ENCODE peak calls at places on chromosomes 12 and 14, in ten cellular contexts. Y is astrocyte of the cerebellum; A is CD8-positive, alpha-beta T cell; C is BJ; Z is GM12878; J is thyroid gland; M is GM23248; P is astrocyte of the spinal cord; X is GM12865; U is MM.1S. H is an unnamed sample.

GRCh38 chr12:68374315-68374982 is 42.3 kb upstream of the MDM1 start:
- DNase-seq in P (no peak), M (no peak), X (peak; percentile 96), A (no peak), J (no peak), Z (peak; percentile 98), C (no peak), Y (no peak), U (peak; percentile 98), H (no peak)

GRCh38 chr14:28952161-28952560 is 185.6 kb downstream of the FOXG1 start:
- DNase-seq in Y (no peak), X (no peak), P (no peak), J (no peak), C (no peak), Z (no peak), M (no peak), A (no peak), U (no peak), H (no peak)

GRCh38 chr12:100666588-100666987 is 93.1 kb downstream of the GAS2L3 start:
- DNase-seq in X (no peak), A (no peak), J (no peak), Y (no peak), M (no peak), Z (no peak), P (no peak), U (no peak), C (no peak), H (no peak)

GRCh38 chr14:96581902-96582640 is 79.9 kb downstream of the PAPOLA start:
- DNase-seq in M (peak; percentile 14), X (no peak), J (no peak), U (no peak), P (no peak), Z (no peak), C (no peak), Y (no peak), A (peak; percentile 42), H (no peak)

GRCh38 chr12:92028039-92028709 is 117.5 kb downstream of the BTG1 start:
- DNase-seq in U (no peak), X (no peak), C (no peak), M (peak; percentile 47), J (no peak), Y (no peak), A (no peak), Z (no peak), P (peak; percentile 24), H (peak; percentile 39)

GRCh38 chr14:76264384-76264783 is 111.6 kb upstream of the ESRRB start:
- DNase-seq in J (no peak), P (no peak), A (no peak), C (no peak), M (no peak), Z (no peak), U (no peak), Y (no peak), X (no peak), H (no peak)

GRCh38 chr12:55659486-55660385 is 23.0 kb downstream of the OR10P1 start:
- DNase-seq in Y (no peak), Z (no peak), U (no peak), M (peak; percentile 73), A (no peak), J (no peak), P (no peak), C (no peak), X (peak; percentile 37), H (peak; percentile 36)

GRCh38 chr14:54815016-54815415 is 87.6 kb downstream of the GCH1 start:
- DNase-seq in Y (no peak), C (no peak), P (peak; percentile 13), A (no peak), X (no peak), U (no peak), J (no peak), Z (no peak), M (peak; percentile 85), H (no peak)

GRCh38 chr12:12628013-12628412 is 16.3 kb downstream of the CREBL2 start:
- DNase-seq in Y (no peak), U (no peak), M (peak; percentile 36), X (no peak), C (no peak), Z (no peak), A (no peak), P (no peak), J (no peak), H (peak; percentile 48)

GRCh38 chr12:51942501-51943000 is 8.9 kb upstream of the ACVR1B start:
- DNase-seq in Y (no peak), A (no peak), C (no peak), Z (no peak), P (no peak), M (no peak), J (peak; percentile 86), X (no peak), U (no peak), H (no peak)

GRCh38 chr12:74293689-74294131 is 243.9 kb upstream of the ATXN7L3B start:
- DNase-seq in A (no peak), M (no peak), P (no peak), X (no peak), Y (no peak), J (no peak), C (no peak), Z (no peak), U (no peak), H (no peak)

GRCh38 chr14:37116933-37117844 is 55.2 kb downstream of the SLC25A21 start:
- DNase-seq in J (no peak), U (no peak), Z (no peak), P (peak; percentile 82), Y (peak; percentile 68), X (no peak), M (peak; percentile 73), C (peak; percentile 26), A (no peak), H (peak; percentile 91)

GRCh38 chr12:89542912-89543592 is 17.2 kb upstream of the POC1B start:
- DNase-seq in X (peak; percentile 80), U (peak; percentile 68), Z (peak; percentile 38), J (peak; percentile 75), A (peak; percentile 73), Y (peak; percentile 83), M (peak; percentile 90), P (peak; percentile 84), C (no peak), H (peak; percentile 93)

GRCh38 chr12:95385246-95385645 is 88.7 kb upstream of the METAP2 start:
- DNase-seq in U (no peak), J (peak; percentile 55), C (no peak), A (no peak), M (peak; percentile 57), P (peak; percentile 54), Y (peak; percentile 48), Z (no peak), X (no peak), H (peak; percentile 85)

GRCh38 chr12:121793836-121794531 is 496 bp upstream of the RHOF start:
- DNase-seq in Z (peak; percentile 82), Y (no peak), M (peak; percentile 98), U (peak; percentile 85), J (peak; percentile 94), C (no peak), X (peak; percentile 98), A (peak; percentile 98), P (peak; percentile 93), H (peak; percentile 94)

GRCh38 chr14:59920378-59920683 is 387 bp downstream of the LRRC9 start:
- DNase-seq in Z (no peak), C (no peak), M (no peak), A (no peak), Y (no peak), J (no peak), X (no peak), P (no peak), U (no peak), H (no peak)

DNA sequence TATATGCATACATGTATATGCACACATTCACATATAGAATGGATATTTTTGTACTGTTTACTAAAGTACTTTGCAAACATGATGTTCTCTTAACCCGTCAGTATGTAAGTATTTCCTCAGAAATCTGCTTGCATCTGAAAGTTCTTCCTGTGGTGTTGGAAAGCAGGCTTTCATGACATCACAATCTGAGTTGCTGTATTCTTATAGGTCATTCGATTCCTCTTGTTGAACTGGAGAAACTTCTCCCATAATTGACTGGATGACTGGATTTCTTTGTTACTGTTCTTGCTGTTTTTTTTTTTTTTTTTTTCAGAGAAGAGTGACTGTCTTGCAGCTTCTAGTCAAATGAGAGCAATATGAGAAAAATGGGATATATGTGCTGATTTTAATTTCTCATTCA is 29.1 kb downstream of the GABARAPL1 start:
- DNase-seq in Z (no peak), X (no peak), Y (no peak), U (no peak), A (no peak), M (no peak), C (no peak), P (no peak), J (no peak), H (no peak)
- H3K4me3 ChIP-seq in Z (no peak overlapping the region), X (no peak overlapping the region), Y (no peak overlapping the region), U (no peak overlapping the region), A (no peak overlapping the region), M (no peak overlapping the region), C (no peak overlapping the region), P (no peak overlapping the region), J (no peak overlapping the region), H (no peak overlapping the region)

DNA sequence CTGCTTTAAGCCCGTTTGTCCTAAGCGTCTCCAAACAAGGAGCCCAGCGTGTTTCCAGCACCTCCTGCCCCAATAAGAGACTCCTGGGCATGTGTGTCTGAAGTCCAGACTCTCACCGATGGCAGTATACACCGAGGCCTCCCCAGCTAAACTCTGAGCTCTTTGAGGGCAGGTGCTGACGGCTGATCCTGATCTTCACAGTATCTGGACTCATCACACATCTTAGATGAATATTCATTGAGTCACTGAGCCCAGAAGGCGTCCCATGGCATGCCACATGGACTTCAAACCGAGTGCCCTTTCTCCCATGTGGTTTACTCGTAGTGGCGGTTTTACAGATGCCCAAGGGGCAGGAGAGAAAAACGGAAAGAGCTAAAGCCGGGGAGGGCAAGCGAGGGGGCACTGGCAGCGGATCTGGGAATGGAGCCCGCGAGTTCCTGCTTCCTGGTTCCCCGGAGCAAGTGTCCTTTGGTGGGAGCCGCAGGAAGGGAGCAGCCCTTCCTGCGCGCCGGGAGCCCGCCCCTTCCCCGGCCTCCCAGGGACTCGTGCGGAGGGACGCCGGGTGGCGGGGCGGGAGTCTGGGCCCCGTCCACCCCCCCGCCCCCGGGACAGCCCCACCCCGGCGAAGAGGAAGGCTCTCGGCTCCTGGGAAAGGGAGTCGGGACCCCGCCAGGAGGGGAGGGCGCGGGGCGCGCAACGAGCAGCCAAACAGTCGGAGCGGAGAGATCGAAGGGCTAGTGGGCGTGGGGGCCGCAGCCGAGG is 584 bp upstream of the TEAD4 start:
- DNase-seq in A (no peak), J (peak; percentile 80), C (no peak), P (peak; percentile 71), X (peak; percentile 18), U (peak; percentile 19), Y (no peak), M (peak; percentile 83), Z (no peak), H (peak; percentile 33)
- H3K4me3 ChIP-seq in A (no peak overlapping the region), J (peak overlapping the region; percentile 35), C (peak overlapping the region; percentile 79), P (peak overlapping the region; percentile 58), X (peak overlapping the region; percentile 51), U (peak overlapping the region; percentile 38), Y (peak overlapping the region; percentile 64), M (peak overlapping the region; percentile 92), Z (no peak overlapping the region), H (peak overlapping the region; percentile 68)

GRCh38 chr12:3821441-3821840 is 51.8 kb downstream of the PARP11 start:
- DNase-seq in X (no peak), P (no peak), Y (no peak), C (no peak), J (no peak), Z (no peak), M (no peak), U (no peak), A (no peak), H (no peak)
- H3K4me3 ChIP-seq in X (no peak overlapping the region), P (no peak overlapping the region), Y (no peak overlapping the region), C (no peak overlapping the region), J (no peak overlapping the region), Z (no peak overlapping the region), M (no peak overlapping the region), U (no peak overlapping the region), A (no peak overlapping the region), H (no peak overlapping the region)

GRCh38 chr14:100308112-100308792 is 2.0 kb upstream of the SLC25A29 start:
- DNase-seq in X (no peak), Y (no peak), M (no peak), Z (no peak), J (no peak), A (no peak), C (no peak), U (no peak), P (no peak), H (no peak)
- H3K4me3 ChIP-seq in X (no peak overlapping the region), Y (peak overlapping the region; percentile 80), M (no peak overlapping the region), Z (no peak overlapping the region), J (no peak overlapping the region), A (no peak overlapping the region), C (no peak overlapping the region), U (no peak overlapping the region), P (no peak overlapping the region), H (no peak overlapping the region)

H was measured in choroid plexus epithelial cell.